ENCODE peak calls at places on chromosome 21, in seven cellular contexts. One of them, this sample, is unnamed.

GRCh38 chr21:40531016-40531415 is 315.9 kb downstream of the DSCAM start:
- DNase-seq in stimulated activated CD8-positive, alpha-beta memory T cell treated with anti-CD3 and anti-CD28 coated beads, Interleukin-4, amount 100 ng/mL, for 1 hour: no peak
- DNase-seq in pancreas: no peak
- DNase-seq in AG09319: no peak
- DNase-seq in activated CD4-positive, alpha-beta T cell treated with anti-CD3 and anti-CD28 coated beads, Interleukin-2, amount 50 U/mL, for 4 hours: no peak
- DNase-seq in psoas muscle: no peak
- DNase-seq in neural progenitor cell: no peak
- DNase-seq in this sample: no peak

GRCh38 chr21:41778974-41779600 is 12.2 kb upstream of the RIPK4 start:
- DNase-seq in stimulated activated CD8-positive, alpha-beta memory T cell treated with anti-CD3 and anti-CD28 coated beads, Interleukin-4, amount 100 ng/mL, for 1 hour: no peak
- DNase-seq in pancreas: no peak
- DNase-seq in AG09319: no peak
- DNase-seq in activated CD4-positive, alpha-beta T cell treated with anti-CD3 and anti-CD28 coated beads, Interleukin-2, amount 50 U/mL, for 4 hours: no peak
- DNase-seq in psoas muscle: no peak
- DNase-seq in neural progenitor cell: peak; percentile 69
- DNase-seq in this sample: peak; percentile 40

GRCh38 chr21:46559291-46559983 is 45.4 kb downstream of the S100B start:
- DNase-seq in stimulated activated CD8-positive, alpha-beta memory T cell treated with anti-CD3 and anti-CD28 coated beads, Interleukin-4, amount 100 ng/mL, for 1 hour: no peak
- DNase-seq in pancreas: no peak
- DNase-seq in AG09319: no peak
- DNase-seq in activated CD4-positive, alpha-beta T cell treated with anti-CD3 and anti-CD28 coated beads, Interleukin-2, amount 50 U/mL, for 4 hours: peak; percentile 43
- DNase-seq in psoas muscle: no peak
- DNase-seq in neural progenitor cell: no peak
- DNase-seq in this sample: no peak

GRCh38 chr21:34743831-34744230 is 75.0 kb downstream of the CLIC6 start:
- DNase-seq in stimulated activated CD8-positive, alpha-beta memory T cell treated with anti-CD3 and anti-CD28 coated beads, Interleukin-4, amount 100 ng/mL, for 1 hour: no peak
- DNase-seq in pancreas: no peak
- DNase-seq in AG09319: peak; percentile 65
- DNase-seq in activated CD4-positive, alpha-beta T cell treated with anti-CD3 and anti-CD28 coated beads, Interleukin-2, amount 50 U/mL, for 4 hours: no peak
- DNase-seq in psoas muscle: peak; percentile 56
- DNase-seq in neural progenitor cell: no peak
- DNase-seq in this sample: no peak

GRCh38 chr21:45947716-45948255 is 33.8 kb upstream of the COL6A1 start:
- DNase-seq in stimulated activated CD8-positive, alpha-beta memory T cell treated with anti-CD3 and anti-CD28 coated beads, Interleukin-4, amount 100 ng/mL, for 1 hour: no peak
- DNase-seq in pancreas: no peak
- DNase-seq in AG09319: no peak
- DNase-seq in activated CD4-positive, alpha-beta T cell treated with anti-CD3 and anti-CD28 coated beads, Interleukin-2, amount 50 U/mL, for 4 hours: no peak
- DNase-seq in psoas muscle: no peak
- DNase-seq in neural progenitor cell: no peak
- DNase-seq in this sample: no peak

GRCh38 chr21:45898781-45899180 is 82.8 kb upstream of the COL6A1 start:
- DNase-seq in stimulated activated CD8-positive, alpha-beta memory T cell treated with anti-CD3 and anti-CD28 coated beads, Interleukin-4, amount 100 ng/mL, for 1 hour: no peak
- DNase-seq in pancreas: no peak
- DNase-seq in AG09319: no peak
- DNase-seq in activated CD4-positive, alpha-beta T cell treated with anti-CD3 and anti-CD28 coated beads, Interleukin-2, amount 50 U/mL, for 4 hours: no peak
- DNase-seq in psoas muscle: peak; percentile 47
- DNase-seq in neural progenitor cell: no peak
- DNase-seq in this sample: no peak

GRCh38 chr21:21481238-21481637 is 483.0 kb downstream of the NCAM2 start:
- DNase-seq in stimulated activated CD8-positive, alpha-beta memory T cell treated with anti-CD3 and anti-CD28 coated beads, Interleukin-4, amount 100 ng/mL, for 1 hour: no peak
- DNase-seq in pancreas: no peak
- DNase-seq in AG09319: no peak
- DNase-seq in activated CD4-positive, alpha-beta T cell treated with anti-CD3 and anti-CD28 coated beads, Interleukin-2, amount 50 U/mL, for 4 hours: no peak
- DNase-seq in psoas muscle: no peak
- DNase-seq in neural progenitor cell: no peak
- DNase-seq in this sample: no peak

GRCh38 chr21:44611551-44611950 is 328 bp upstream of the KRTAP10-8 start:
- DNase-seq in stimulated activated CD8-positive, alpha-beta memory T cell treated with anti-CD3 and anti-CD28 coated beads, Interleukin-4, amount 100 ng/mL, for 1 hour: no peak
- DNase-seq in pancreas: no peak
- DNase-seq in AG09319: no peak
- DNase-seq in activated CD4-positive, alpha-beta T cell treated with anti-CD3 and anti-CD28 coated beads, Interleukin-2, amount 50 U/mL, for 4 hours: no peak
- DNase-seq in psoas muscle: no peak
- DNase-seq in neural progenitor cell: no peak
- DNase-seq in this sample: no peak

GRCh38 chr21:33228455-33228854 is 1.3 kb upstream of the IFNAR2 start:
- DNase-seq in stimulated activated CD8-positive, alpha-beta memory T cell treated with anti-CD3 and anti-CD28 coated beads, Interleukin-4, amount 100 ng/mL, for 1 hour: no peak
- DNase-seq in pancreas: no peak
- DNase-seq in AG09319: no peak
- DNase-seq in activated CD4-positive, alpha-beta T cell treated with anti-CD3 and anti-CD28 coated beads, Interleukin-2, amount 50 U/mL, for 4 hours: no peak
- DNase-seq in psoas muscle: no peak
- DNase-seq in neural progenitor cell: no peak
- DNase-seq in this sample: no peak

GRCh38 chr21:26098758-26099157 is 71.8 kb downstream of the APP start:
- DNase-seq in stimulated activated CD8-positive, alpha-beta memory T cell treated with anti-CD3 and anti-CD28 coated beads, Interleukin-4, amount 100 ng/mL, for 1 hour: no peak
- DNase-seq in pancreas: no peak
- DNase-seq in AG09319: no peak
- DNase-seq in activated CD4-positive, alpha-beta T cell treated with anti-CD3 and anti-CD28 coated beads, Interleukin-2, amount 50 U/mL, for 4 hours: no peak
- DNase-seq in psoas muscle: no peak
- DNase-seq in neural progenitor cell: no peak
- DNase-seq in this sample: no peak

GRCh38 chr21:34865922-34866271 is 183.2 kb downstream of the RUNX1 start:
- DNase-seq in stimulated activated CD8-positive, alpha-beta memory T cell treated with anti-CD3 and anti-CD28 coated beads, Interleukin-4, amount 100 ng/mL, for 1 hour: no peak
- DNase-seq in pancreas: no peak
- DNase-seq in AG09319: no peak
- DNase-seq in activated CD4-positive, alpha-beta T cell treated with anti-CD3 and anti-CD28 coated beads, Interleukin-2, amount 50 U/mL, for 4 hours: no peak
- DNase-seq in psoas muscle: no peak
- DNase-seq in neural progenitor cell: peak; percentile 61
- DNase-seq in this sample: no peak

GRCh38 chr21:45923146-45923545 is 58.4 kb upstream of the COL6A1 start:
- DNase-seq in stimulated activated CD8-positive, alpha-beta memory T cell treated with anti-CD3 and anti-CD28 coated beads, Interleukin-4, amount 100 ng/mL, for 1 hour: peak; percentile 37
- DNase-seq in pancreas: peak; percentile 39
- DNase-seq in AG09319: peak; percentile 49
- DNase-seq in activated CD4-positive, alpha-beta T cell treated with anti-CD3 and anti-CD28 coated beads, Interleukin-2, amount 50 U/mL, for 4 hours: peak; percentile 64
- DNase-seq in psoas muscle: peak; percentile 82
- DNase-seq in neural progenitor cell: peak; percentile 69
- DNase-seq in this sample: peak; percentile 83

GRCh38 chr21:45981641-45982255 is at the start of gene COL6A1:
- DNase-seq in stimulated activated CD8-positive, alpha-beta memory T cell treated with anti-CD3 and anti-CD28 coated beads, Interleukin-4, amount 100 ng/mL, for 1 hour: no peak
- DNase-seq in pancreas: peak; percentile 55
- DNase-seq in AG09319: no peak
- DNase-seq in activated CD4-positive, alpha-beta T cell treated with anti-CD3 and anti-CD28 coated beads, Interleukin-2, amount 50 U/mL, for 4 hours: no peak
- DNase-seq in psoas muscle: peak; percentile 85
- DNase-seq in neural progenitor cell: peak; percentile 88
- DNase-seq in this sample: peak; percentile 78

GRCh38 chr21:34916446-34916845 is 132.7 kb downstream of the RUNX1 start:
- DNase-seq in stimulated activated CD8-positive, alpha-beta memory T cell treated with anti-CD3 and anti-CD28 coated beads, Interleukin-4, amount 100 ng/mL, for 1 hour: no peak
- DNase-seq in pancreas: no peak
- DNase-seq in AG09319: peak; percentile 53
- DNase-seq in activated CD4-positive, alpha-beta T cell treated with anti-CD3 and anti-CD28 coated beads, Interleukin-2, amount 50 U/mL, for 4 hours: no peak
- DNase-seq in psoas muscle: no peak
- DNase-seq in neural progenitor cell: no peak
- DNase-seq in this sample: no peak

GRCh38 chr21:45981154-45981606 is 390 bp upstream of the COL6A1 start:
- DNase-seq in stimulated activated CD8-positive, alpha-beta memory T cell treated with anti-CD3 and anti-CD28 coated beads, Interleukin-4, amount 100 ng/mL, for 1 hour: no peak
- DNase-seq in pancreas: peak; percentile 70
- DNase-seq in AG09319: peak; percentile 74
- DNase-seq in activated CD4-positive, alpha-beta T cell treated with anti-CD3 and anti-CD28 coated beads, Interleukin-2, amount 50 U/mL, for 4 hours: peak; percentile 41
- DNase-seq in psoas muscle: peak; percentile 92
- DNase-seq in neural progenitor cell: peak; percentile 91
- DNase-seq in this sample: peak; percentile 90

GRCh38 chr21:37006521-37007291 is at the start of gene RIPPLY3:
- DNase-seq in stimulated activated CD8-positive, alpha-beta memory T cell treated with anti-CD3 and anti-CD28 coated beads, Interleukin-4, amount 100 ng/mL, for 1 hour: no peak
- DNase-seq in pancreas: no peak
- DNase-seq in AG09319: no peak
- DNase-seq in activated CD4-positive, alpha-beta T cell treated with anti-CD3 and anti-CD28 coated beads, Interleukin-2, amount 50 U/mL, for 4 hours: no peak
- DNase-seq in psoas muscle: no peak
- DNase-seq in neural progenitor cell: peak; percentile 66
- DNase-seq in this sample: peak; percentile 33

GRCh38 chr21:41858466-41859296 is 20.5 kb downstream of the PRDM15 start:
- DNase-seq in stimulated activated CD8-positive, alpha-beta memory T cell treated with anti-CD3 and anti-CD28 coated beads, Interleukin-4, amount 100 ng/mL, for 1 hour: no peak
- DNase-seq in pancreas: no peak
- DNase-seq in AG09319: no peak
- DNase-seq in activated CD4-positive, alpha-beta T cell treated with anti-CD3 and anti-CD28 coated beads, Interleukin-2, amount 50 U/mL, for 4 hours: no peak
- DNase-seq in psoas muscle: no peak
- DNase-seq in neural progenitor cell: no peak
- DNase-seq in this sample: no peak

GRCh38 chr21:39048064-39048463 is 135.2 kb downstream of the PSMG1 start:
- DNase-seq in stimulated activated CD8-positive, alpha-beta memory T cell treated with anti-CD3 and anti-CD28 coated beads, Interleukin-4, amount 100 ng/mL, for 1 hour: no peak
- DNase-seq in pancreas: no peak
- DNase-seq in AG09319: no peak
- DNase-seq in activated CD4-positive, alpha-beta T cell treated with anti-CD3 and anti-CD28 coated beads, Interleukin-2, amount 50 U/mL, for 4 hours: no peak
- DNase-seq in psoas muscle: no peak
- DNase-seq in neural progenitor cell: peak; percentile 93
- DNase-seq in this sample: no peak

GRCh38 chr21:32886339-32886738 is 114.8 kb upstream of the PAXBP1 start:
- DNase-seq in stimulated activated CD8-positive, alpha-beta memory T cell treated with anti-CD3 and anti-CD28 coated beads, Interleukin-4, amount 100 ng/mL, for 1 hour: no peak
- DNase-seq in pancreas: no peak
- DNase-seq in AG09319: no peak
- DNase-seq in activated CD4-positive, alpha-beta T cell treated with anti-CD3 and anti-CD28 coated beads, Interleukin-2, amount 50 U/mL, for 4 hours: peak; percentile 9
- DNase-seq in psoas muscle: no peak
- DNase-seq in neural progenitor cell: no peak
- DNase-seq in this sample: no peak

GRCh38 chr21:38139380-38140168 is 117.2 kb upstream of the KCNJ15 start:
- DNase-seq in stimulated activated CD8-positive, alpha-beta memory T cell treated with anti-CD3 and anti-CD28 coated beads, Interleukin-4, amount 100 ng/mL, for 1 hour: no peak
- DNase-seq in pancreas: no peak
- DNase-seq in AG09319: no peak
- DNase-seq in activated CD4-positive, alpha-beta T cell treated with anti-CD3 and anti-CD28 coated beads, Interleukin-2, amount 50 U/mL, for 4 hours: no peak
- DNase-seq in psoas muscle: no peak
- DNase-seq in neural progenitor cell: no peak
- DNase-seq in this sample: no peak

GRCh38 chr21:25298512-25299491 is 308.5 kb downstream of the MRPL39 start:
- DNase-seq in stimulated activated CD8-positive, alpha-beta memory T cell treated with anti-CD3 and anti-CD28 coated beads, Interleukin-4, amount 100 ng/mL, for 1 hour: no peak
- DNase-seq in pancreas: no peak
- DNase-seq in AG09319: no peak
- DNase-seq in activated CD4-positive, alpha-beta T cell treated with anti-CD3 and anti-CD28 coated beads, Interleukin-2, amount 50 U/mL, for 4 hours: no peak
- DNase-seq in psoas muscle: no peak
- DNase-seq in neural progenitor cell: no peak
- DNase-seq in this sample: no peak

GRCh38 chr21:15730484-15731242 is 881 bp downstream of the USP25 start:
- DNase-seq in stimulated activated CD8-positive, alpha-beta memory T cell treated with anti-CD3 and anti-CD28 coated beads, Interleukin-4, amount 100 ng/mL, for 1 hour: no peak
- DNase-seq in pancreas: no peak
- DNase-seq in AG09319: no peak
- DNase-seq in activated CD4-positive, alpha-beta T cell treated with anti-CD3 and anti-CD28 coated beads, Interleukin-2, amount 50 U/mL, for 4 hours: no peak
- DNase-seq in psoas muscle: peak; percentile 77
- DNase-seq in neural progenitor cell: no peak
- DNase-seq in this sample: no peak